ENCODE peak calls at places on chromosomes 6 and 20, in nine cellular contexts. S is CD8-positive, alpha-beta T cell; O is activated CD4-positive, alpha-beta T cell treated with anti-CD3 and anti-CD28 coated beads, Interleukin-2, amount 50 U/mL, for 1 hour; E is mammary epithelial cell; A is NCI-H1930; B is SW 1271; Y is anterior cingulate cortex; P is coronary artery; W is stimulated activated CD8-positive, alpha-beta memory T cell treated with anti-CD3 and anti-CD28 coated beads, Interleukin-15, amount 100 ng/mL, for 4 hours. N is an unnamed sample.

GRCh38 chr6:92762414-92763374 is 656.7 kb downstream of the EPHA7 start:
- DNase-seq in S (no peak), O (no peak), E (no peak), A (no peak), B (no peak), Y (no peak), P (no peak), W (no peak), N (no peak)

GRCh38 chr20:46509523-46509922 is 3.8 kb downstream of the ZNF334 start:
- DNase-seq in S (no peak), O (no peak), E (no peak), A (no peak), B (no peak), Y (peak), P (no peak), W (no peak), N (no peak)

GRCh38 chr6:137271245-137272183 is 52.3 kb upstream of the IFNGR1 start:
- DNase-seq in S (no peak), O (no peak), E (peak), A (peak), B (no peak), Y (no peak), P (no peak), W (no peak), N (no peak)

GRCh38 chr20:33030076-33030475 is 1.4 kb upstream of the BPIFB6 start:
- DNase-seq in S (no peak), O (no peak), E (no peak), A (no peak), B (no peak), Y (no peak), P (no peak), W (no peak), N (no peak)

GRCh38 chr6:43547202-43547601 is 28.6 kb downstream of the XPO5 start:
- DNase-seq in S (no peak), O (no peak), E (no peak), A (no peak), B (no peak), Y (no peak), P (no peak), W (no peak), N (no peak)

GRCh38 chr6:119493980-119494379 is 144.4 kb upstream of the MAN1A1 start:
- DNase-seq in S (no peak), O (no peak), E (peak), A (no peak), B (no peak), Y (no peak), P (no peak), W (no peak), N (peak)

GRCh38 chr6:15252205-15252604 is 6.3 kb downstream of the JARID2 start:
- DNase-seq in S (no peak), O (no peak), E (no peak), A (no peak), B (no peak), Y (no peak), P (no peak), W (no peak), N (no peak)

GRCh38 chr6:166626177-166627038 is 643 bp downstream of the RPS6KA2 start:
- DNase-seq in S (peak), O (peak), E (peak), A (peak), B (no peak), Y (no peak), P (no peak), W (no peak), N (peak)

GRCh38 chr6:89736887-89737286 is 82.7 kb downstream of the MDN1 start:
- DNase-seq in S (no peak), O (no peak), E (no peak), A (no peak), B (no peak), Y (no peak), P (no peak), W (no peak), N (no peak)

GRCh38 chr6:159307246-159307790 is 138.1 kb downstream of the FNDC1 start:
- DNase-seq in S (no peak), O (no peak), E (no peak), A (no peak), B (no peak), Y (no peak), P (no peak), W (no peak), N (no peak)

GRCh38 chr20:1934578-1935573 is 39.7 kb downstream of the SIRPA start:
- DNase-seq in S (no peak), O (no peak), E (peak), A (no peak), B (no peak), Y (no peak), P (peak), W (no peak), N (no peak)

GRCh38 chr6:148883270-148883669 is 136.4 kb downstream of the UST start:
- DNase-seq in S (no peak), O (no peak), E (no peak), A (no peak), B (no peak), Y (no peak), P (no peak), W (no peak), N (no peak)

GRCh38 chr6:5850848-5851255 is 155.9 kb downstream of the NRN1 start:
- DNase-seq in S (no peak), O (no peak), E (no peak), A (no peak), B (no peak), Y (no peak), P (no peak), W (no peak), N (no peak)

GRCh38 chr6:152695317-152696043 is 2.2 kb upstream of the MYCT1 start:
- DNase-seq in S (no peak), O (no peak), E (peak), A (no peak), B (no peak), Y (no peak), P (no peak), W (no peak), N (no peak)

GRCh38 chr6:18823782-18824386 is 436.7 kb downstream of the RNF144B start:
- DNase-seq in S (no peak), O (peak), E (peak), A (no peak), B (no peak), Y (no peak), P (no peak), W (no peak), N (no peak)

GRCh38 chr20:43040427-43040826 is 149.3 kb downstream of the PTPRT start:
- DNase-seq in S (no peak), O (no peak), E (no peak), A (no peak), B (no peak), Y (no peak), P (no peak), W (no peak), N (no peak)

GRCh38 chr20:40010483-40010882 is 678.6 kb downstream of the MAFB start:
- DNase-seq in S (no peak), O (no peak), E (no peak), A (no peak), B (no peak), Y (no peak), P (no peak), W (no peak), N (no peak)

GRCh38 chr6:75874224-75874623 is 125.2 kb downstream of the MYO6 start:
- DNase-seq in S (no peak), O (no peak), E (no peak), A (no peak), B (no peak), Y (no peak), P (no peak), W (no peak), N (no peak)